ENCODE peak calls at places on chromosomes 16 and 17, in ten cellular contexts. K, E, L, B, X, A, Y, C, Q and F are unnamed samples.

GRCh38 chr17:50787106-50787505 is 19.8 kb upstream of the ANKRD40CL start:
- DNase-seq in K (no peak), E (no peak), L (no peak), B (no peak), X (no peak), A (no peak), Y (no peak), C (no peak), Q (no peak), F (no peak)

GRCh38 chr17:48102700-48103378 is 1.6 kb upstream of the CBX1 start:
- DNase-seq in K (no peak), E (no peak), L (no peak), B (no peak), X (no peak), A (peak; percentile 23), Y (no peak), C (no peak), Q (no peak), F (no peak)

GRCh38 chr16:5056347-5056746 is 9.4 kb downstream of the C16orf89 start:
- DNase-seq in K (no peak), E (peak; percentile 16), L (no peak), B (no peak), X (peak; percentile 51), A (no peak), Y (peak; percentile 67), C (no peak), Q (peak; percentile 37), F (peak; percentile 46)

GRCh38 chr16:69934044-69934443 is 17.1 kb upstream of the CLEC18A start:
- DNase-seq in K (no peak), E (no peak), L (no peak), B (no peak), X (no peak), A (no peak), Y (no peak), C (no peak), Q (no peak), F (peak; percentile 1)

GRCh38 chr17:78394209-78394608 is 15.8 kb downstream of the PGS1 start:
- DNase-seq in K (no peak), E (peak; percentile 28), L (no peak), B (no peak), X (no peak), A (no peak), Y (no peak), C (no peak), Q (no peak), F (no peak)

GRCh38 chr17:79791354-79792123 is 5.3 kb downstream of the CBX8 start:
- DNase-seq in K (no peak), E (peak; percentile 19), L (no peak), B (no peak), X (no peak), A (no peak), Y (no peak), C (no peak), Q (no peak), F (no peak)

GRCh38 chr16:3484328-3485096 is 10.8 kb downstream of the C16orf90 start:
- DNase-seq in K (no peak), E (no peak), L (no peak), B (no peak), X (no peak), A (no peak), Y (no peak), C (no peak), Q (no peak), F (no peak)

GRCh38 chr17:42107597-42108576 is 4.6 kb downstream of the DHX58 start:
- DNase-seq in K (no peak), E (peak; percentile 84), L (no peak), B (no peak), X (peak; percentile 92), A (no peak), Y (peak; percentile 95), C (no peak), Q (peak; percentile 74), F (peak; percentile 70)

GRCh38 chr17:72560303-72561247 is 439.8 kb downstream of the SOX9 start:
- DNase-seq in K (peak; percentile 50), E (peak; percentile 59), L (no peak), B (no peak), X (peak; percentile 21), A (peak; percentile 45), Y (peak; percentile 68), C (peak; percentile 38), Q (peak; percentile 61), F (peak; percentile 83)

GRCh38 chr17:5821057-5821456 is 236.7 kb upstream of the NLRP1 start:
- DNase-seq in K (peak; percentile 85), E (no peak), L (no peak), B (no peak), X (peak; percentile 12), A (peak; percentile 63), Y (no peak), C (peak; percentile 69), Q (no peak), F (no peak)

GRCh38 chr16:3458852-3459361 is 15.4 kb downstream of the NAA60 start:
- DNase-seq in K (peak; percentile 65), E (no peak), L (no peak), B (no peak), X (no peak), A (no peak), Y (peak; percentile 34), C (no peak), Q (no peak), F (peak; percentile 47)

GRCh38 chr16:88014954-88015805 is 63.9 kb downstream of the BANP start:
- DNase-seq in K (no peak), E (no peak), L (no peak), B (no peak), X (no peak), A (no peak), Y (no peak), C (no peak), Q (no peak), F (no peak)

GRCh38 chr16:67270931-67271338 is 8.4 kb upstream of the PLEKHG4 start:
- DNase-seq in K (no peak), E (no peak), L (no peak), B (no peak), X (no peak), A (no peak), Y (no peak), C (no peak), Q (no peak), F (no peak)

GRCh38 chr17:17757391-17757791 is 76.1 kb downstream of the RAI1 start:
- DNase-seq in K (no peak), E (peak; percentile 53), L (no peak), B (no peak), X (no peak), A (no peak), Y (peak; percentile 76), C (no peak), Q (no peak), F (no peak)

GRCh38 chr16:57028086-57028485 is 38.7 kb downstream of the NLRC5 start:
- DNase-seq in K (no peak), E (no peak), L (no peak), B (no peak), X (no peak), A (no peak), Y (no peak), C (no peak), Q (no peak), F (no peak)

GRCh38 chr16:83928341-83929055 is 24.5 kb upstream of the OSGIN1 start:
- DNase-seq in K (peak; percentile 22), E (no peak), L (peak; percentile 86), B (no peak), X (no peak), A (peak; percentile 42), Y (no peak), C (peak; percentile 51), Q (no peak), F (peak; percentile 84)

GRCh38 chr16:57585051-57585687 is 42.7 kb downstream of the ADGRG5 start:
- DNase-seq in K (peak; percentile 16), E (no peak), L (no peak), B (no peak), X (no peak), A (no peak), Y (no peak), C (no peak), Q (no peak), F (no peak)

GRCh38 chr17:45578516-45579455 is 88.3 kb upstream of the PLEKHM1 start:
- DNase-seq in K (no peak), E (no peak), L (no peak), B (no peak), X (no peak), A (no peak), Y (no peak), C (no peak), Q (no peak), F (no peak)

GRCh38 chr16:7268182-7268581 is 64.5 kb upstream of the RBFOX1 start:
- DNase-seq in K (peak; percentile 7), E (peak; percentile 43), L (no peak), B (no peak), X (no peak), A (peak; percentile 62), Y (peak; percentile 21), C (peak; percentile 26), Q (no peak), F (peak; percentile 6)

GRCh38 chr17:19238167-19238505 is 970 bp downstream of the EPN2 start:
- DNase-seq in K (no peak), E (no peak), L (no peak), B (no peak), X (no peak), A (no peak), Y (no peak), C (peak; percentile 38), Q (no peak), F (peak; percentile 49)

GRCh38 chr17:57115916-57116315 is 30.9 kb downstream of the AKAP1 start:
- DNase-seq in K (no peak), E (no peak), L (no peak), B (no peak), X (no peak), A (no peak), Y (no peak), C (no peak), Q (no peak), F (no peak)

GRCh38 chr17:27954521-27955495 is 61.6 kb upstream of the LYRM9 start:
- DNase-seq in K (no peak), E (no peak), L (no peak), B (no peak), X (no peak), A (no peak), Y (no peak), C (no peak), Q (no peak), F (no peak)

GRCh38 chr17:50144845-50145531 is 5.5 kb downstream of the PPP1R9B start:
- DNase-seq in K (no peak), E (no peak), L (no peak), B (no peak), X (no peak), A (no peak), Y (no peak), C (peak; percentile 23), Q (no peak), F (no peak)

GRCh38 chr17:72609501-72609900 is 483.0 kb downstream of the SLC39A11 start:
- DNase-seq in K (peak; percentile 72), E (no peak), L (no peak), B (no peak), X (no peak), A (peak; percentile 70), Y (no peak), C (peak; percentile 79), Q (peak; percentile 86), F (no peak)

GRCh38 chr16:46855389-46855788 is 24.4 kb upstream of the C16orf87 start:
- DNase-seq in K (no peak), E (no peak), L (no peak), B (no peak), X (no peak), A (no peak), Y (no peak), C (no peak), Q (no peak), F (no peak)

GRCh38 chr17:58084317-58084981 is 1.2 kb downstream of the DYNLL2 start:
- DNase-seq in K (no peak), E (peak; percentile 13), L (no peak), B (no peak), X (peak; percentile 21), A (peak; percentile 7), Y (peak; percentile 74), C (peak; percentile 54), Q (peak; percentile 56), F (no peak)

GRCh38 chr17:82397449-82398335 is 20.5 kb upstream of the HEXD start:
- DNase-seq in K (no peak), E (no peak), L (no peak), B (no peak), X (no peak), A (no peak), Y (no peak), C (no peak), Q (no peak), F (no peak)

GRCh38 chr17:28953444-28954118 is 2.3 kb upstream of the PHF12 start:
- DNase-seq in K (no peak), E (peak; percentile 26), L (no peak), B (no peak), X (peak; percentile 18), A (peak; percentile 40), Y (peak; percentile 70), C (peak; percentile 40), Q (peak; percentile 45), F (no peak)